ENCODE peak calls at places on chromosomes 2 and 18, in seven cellular contexts. Y is AG20443, I is NCI-H2029, T is astrocyte of the spinal cord, D is right cardiac atrium, P is AG10803, V is fibroblast of mammary gland. U is an unnamed sample.

GRCh38 chr2:158025263-158025996 is 76.2 kb upstream of the UPP2 start:
- DNase-seq in P (peak; percentile 86), I (no peak), T (peak; percentile 75), V (peak; percentile 96), Y (peak; percentile 82), D (no peak), U (no peak)

GRCh38 chr2:240643093-240643810 is 18.0 kb downstream of the GPR35 start:
- DNase-seq in P (no peak), Y (peak; percentile 6), V (no peak), I (no peak), T (no peak), D (no peak), U (no peak)

GRCh38 chr2:27977623-27978312 is 87.2 kb downstream of the BABAM2 start:
- DNase-seq in I (no peak), P (peak; percentile 92), D (no peak), Y (peak; percentile 40), V (peak; percentile 97), T (peak; percentile 94), U (no peak)

GRCh38 chr2:128834853-128835252 is 516.2 kb upstream of the HS6ST1 start:
- DNase-seq in I (no peak), T (no peak), Y (no peak), P (no peak), D (no peak), V (no peak), U (no peak)

GRCh38 chr2:193279361-193279760 is 1084.6 kb upstream of the TMEFF2 start:
- DNase-seq in P (no peak), T (no peak), D (no peak), Y (no peak), V (no peak), I (no peak), U (no peak)

GRCh38 chr2:56981554-56981953 is 797.8 kb downstream of the CCDC85A start:
- DNase-seq in I (no peak), T (no peak), P (peak; percentile 78), D (no peak), V (no peak), Y (peak; percentile 20), U (no peak)

GRCh38 chr18:811192-812122 is 585 bp downstream of the YES1 start:
- DNase-seq in I (no peak), V (peak; percentile 29), D (peak; percentile 78), P (peak; percentile 30), T (peak; percentile 28), Y (peak; percentile 20), U (no peak)

GRCh38 chr2:10265328-10266132 is 37.2 kb upstream of the HPCAL1 start:
- DNase-seq in D (no peak), I (no peak), P (peak; percentile 34), T (peak; percentile 20), V (no peak), Y (peak; percentile 56), U (no peak)

GRCh38 chr2:129720761-129721160 is 258.7 kb upstream of the RAB6C start:
- DNase-seq in T (no peak), I (no peak), Y (no peak), V (no peak), P (no peak), D (no peak), U (no peak)

GRCh38 chr2:132420776-132421175 is 4.2 kb downstream of the GPR39 start:
- DNase-seq in Y (no peak), T (no peak), I (no peak), V (no peak), D (no peak), P (no peak), U (no peak)